ENCODE peak calls at places on chromosomes 7 and 10, in five cellular contexts. G is GDM1; B is activated naive CD4-positive, alpha-beta T cell; K is prostate gland; Y is cardiac muscle cell. X is an unnamed sample.

GRCh38 chr10:17068953-17069352 is 60.7 kb downstream of the CUBN start:
- DNase-seq in G (no peak), B (no peak), K (no peak), Y (no peak), X (no peak)

GRCh38 chr7:43873300-43873699 is 4.0 kb upstream of the MRPS24 start:
- DNase-seq in G (no peak), B (no peak), K (no peak), Y (peak), X (no peak)

GRCh38 chr10:98170249-98171117 is 36.0 kb downstream of the R3HCC1L start:
- DNase-seq in G (peak), B (no peak), K (peak), Y (peak), X (no peak)

GRCh38 chr7:1624999-1625927 is 44.8 kb upstream of the ELFN1 start:
- DNase-seq in G (no peak), B (no peak), K (no peak), Y (no peak), X (no peak)

GRCh38 chr7:44285561-44285960 is 39.8 kb downstream of the CAMK2B start:
- DNase-seq in G (no peak), B (no peak), K (no peak), Y (no peak), X (no peak)

GRCh38 chr7:84236398-84236797 is 41.8 kb upstream of the SEMA3A start:
- DNase-seq in G (no peak), B (no peak), K (no peak), Y (peak), X (no peak)

GRCh38 chr10:68899186-68899745 is 1.8 kb upstream of the DDX50 start:
- DNase-seq in G (no peak), B (no peak), K (no peak), Y (no peak), X (no peak)

GRCh38 chr7:116543664-116544063 is 18.8 kb downstream of the CAV1 start:
- DNase-seq in G (no peak), B (no peak), K (no peak), Y (peak), X (no peak)

GRCh38 chr10:29858352-29859267 is 200.8 kb downstream of the JCAD start:
- DNase-seq in G (peak), B (no peak), K (peak), Y (peak), X (no peak)

GRCh38 chr10:110330675-110331074 is 26.0 kb upstream of the SMNDC1 start:
- DNase-seq in G (no peak), B (no peak), K (no peak), Y (no peak), X (no peak)

GRCh38 chr10:34104829-34105572 is 710.1 kb downstream of the PARD3 start:
- DNase-seq in G (no peak), B (no peak), K (peak), Y (peak), X (no peak)

GRCh38 chr7:665751-666453 is 60.6 kb upstream of the DNAAF5 start:
- DNase-seq in G (no peak), B (no peak), K (no peak), Y (peak), X (no peak)

GRCh38 chr7:65951837-65952578 is 30.0 kb downstream of the GUSB start:
- DNase-seq in G (no peak), B (no peak), K (no peak), Y (peak), X (no peak)

GRCh38 chr7:137992738-137993394 is 9.0 kb downstream of the CREB3L2 start:
- DNase-seq in G (no peak), B (no peak), K (no peak), Y (peak), X (no peak)

GRCh38 chr7:4738711-4739527 is 36.5 kb upstream of the AP5Z1 start:
- DNase-seq in G (no peak), B (no peak), K (no peak), Y (peak), X (no peak)

GRCh38 chr10:112025228-112025627 is 158.3 kb downstream of the GPAM start:
- DNase-seq in G (no peak), B (no peak), K (no peak), Y (no peak), X (no peak)

GRCh38 chr10:35605191-35605590 is at the start of gene GJD4:
- DNase-seq in G (no peak), B (no peak), K (no peak), Y (no peak), X (no peak)

GRCh38 chr10:125824736-125825135 is 1.4 kb downstream of the BCCIP start:
- DNase-seq in G (no peak), B (no peak), K (no peak), Y (no peak), X (no peak)

GRCh38 chr10:103204353-103205255 is 11.5 kb upstream of the NT5C2 start:
- DNase-seq in G (no peak), B (no peak), K (no peak), Y (no peak), X (no peak)

GRCh38 chr7:27269455-27269854 is 26.9 kb downstream of the EVX1 start:
- DNase-seq in G (no peak), B (no peak), K (no peak), Y (no peak), X (no peak)

GRCh38 chr7:16347461-16348192 is 73.7 kb downstream of the CRPPA start:
- DNase-seq in G (peak), B (no peak), K (no peak), Y (peak), X (no peak)

GRCh38 chr7:121395961-121396757 is at the start of gene FAM3C:
- DNase-seq in G (peak), B (peak), K (peak), Y (peak), X (peak)

GRCh38 chr10:519055-519715 is 170.3 kb downstream of the DIP2C start:
- DNase-seq in G (no peak), B (no peak), K (no peak), Y (no peak), X (no peak)

GRCh38 chr7:92809397-92810241 is 26.8 kb downstream of the CDK6 start:
- DNase-seq in G (peak), B (no peak), K (peak), Y (peak), X (peak)

GRCh38 chr10:4344544-4344994 is 481.4 kb upstream of the AKR1E2 start:
- DNase-seq in G (no peak), B (no peak), K (no peak), Y (peak), X (no peak)

GRCh38 chr10:14779053-14779649 is 4.5 kb upstream of the FAM107B start:
- DNase-seq in G (no peak), B (no peak), K (no peak), Y (peak), X (no peak)

GRCh38 chr7:32250494-32251260 is 180.5 kb upstream of the PDE1C start:
- DNase-seq in G (no peak), B (no peak), K (no peak), Y (no peak), X (no peak)

GRCh38 chr10:27448926-27449325 is 55.2 kb upstream of the RAB18 start:
- DNase-seq in G (no peak), B (no peak), K (no peak), Y (peak), X (no peak)

GRCh38 chr7:22726345-22726848 is 603 bp upstream of the IL6 start:
- DNase-seq in G (peak), B (peak), K (peak), Y (peak), X (no peak)

GRCh38 chr10:32379314-32379949 is 32.5 kb upstream of the EPC1 start:
- DNase-seq in G (peak), B (no peak), K (peak), Y (peak), X (no peak)

X was measured in natural killer cell.